ENCODE peak calls at places on chromosomes 3 and 15, in nine cellular contexts. Y, T, B, Z, O, L, M, G and R are unnamed samples.

GRCh38 chr3:149501524-149501923 is 27.0 kb downstream of the TM4SF4 start:
- DNase-seq in O (no peak), M (no peak), G (no peak), B (peak), Z (peak), T (no peak), Y (no peak), L (no peak), R (no peak)

GRCh38 chr3:156151824-156152428 is 31.5 kb downstream of the KCNAB1 start:
- DNase-seq in O (peak), Y (peak), T (peak), B (peak), M (peak), G (peak), L (peak), Z (peak), R (peak)

GRCh38 chr3:49715611-49716121 is 3.8 kb downstream of the AMIGO3 start:
- DNase-seq in B (no peak), G (no peak), T (no peak), Z (no peak), Y (no peak), L (no peak), O (no peak), M (no peak), R (no peak)

GRCh38 chr15:57432141-57432701 is 55.9 kb downstream of the CGNL1 start:
- DNase-seq in L (peak), B (peak), O (peak), Y (no peak), G (no peak), Z (no peak), M (no peak), T (no peak), R (no peak)

GRCh38 chr15:82093774-82094211 is 48.0 kb upstream of the MEX3B start:
- DNase-seq in Y (no peak), L (no peak), T (no peak), Z (peak), B (no peak), G (no peak), O (peak), M (no peak), R (no peak)

GRCh38 chr3:54862526-54862925 is 65.3 kb downstream of the LRTM1 start:
- DNase-seq in L (no peak), G (no peak), Y (no peak), T (no peak), M (no peak), B (no peak), O (no peak), Z (no peak), R (no peak)

GRCh38 chr3:71400986-71401451 is 182.5 kb downstream of the FOXP1 start:
- DNase-seq in M (no peak), B (no peak), Z (no peak), L (no peak), O (no peak), T (no peak), G (no peak), Y (no peak), R (no peak)

GRCh38 chr15:64699767-64700388 is 75.5 kb downstream of the RBPMS2 start:
- DNase-seq in G (no peak), T (no peak), M (no peak), Y (no peak), O (peak), Z (no peak), L (peak), B (peak), R (peak)

GRCh38 chr3:97687734-97688133 is 76.8 kb upstream of the ARL6 start:
- DNase-seq in L (no peak), T (no peak), B (peak), M (no peak), Y (no peak), O (peak), G (no peak), Z (peak), R (no peak)

GRCh38 chr3:14379842-14380241 is 22.6 kb upstream of the SLC6A6 start:
- DNase-seq in O (peak), Z (no peak), G (no peak), L (peak), T (no peak), B (no peak), Y (no peak), M (no peak), R (no peak)

GRCh38 chr3:63050548-63050947 is 175.3 kb upstream of the CADPS start:
- DNase-seq in O (no peak), Z (no peak), T (no peak), Y (no peak), B (no peak), L (no peak), M (no peak), G (no peak), R (no peak)

GRCh38 chr3:138835177-138835757 is 539 bp upstream of the PIK3CB start:
- DNase-seq in Y (no peak), B (no peak), G (no peak), M (no peak), Z (no peak), O (no peak), T (no peak), L (no peak), R (no peak)

GRCh38 chr3:12662593-12663310 is 1.2 kb downstream of the RAF1 start:
- DNase-seq in M (peak), B (no peak), O (peak), Y (peak), Z (no peak), T (peak), G (peak), L (no peak), R (peak)

GRCh38 chr3:189824629-189825312 is 193.6 kb downstream of the TP63 start:
- DNase-seq in Y (no peak), T (no peak), G (peak), L (no peak), M (no peak), O (peak), Z (peak), B (no peak), R (no peak)

GRCh38 chr3:78728406-78729145 is 1039.2 kb downstream of the ROBO1 start:
- DNase-seq in Z (no peak), M (no peak), G (no peak), O (peak), B (peak), T (no peak), Y (no peak), L (peak), R (peak)

GRCh38 chr3:12999147-13000140 is 73.8 kb downstream of the IQSEC1 start:
- DNase-seq in T (no peak), O (no peak), M (no peak), Y (no peak), Z (peak), B (no peak), G (peak), L (no peak), R (no peak)

GRCh38 chr3:48661501-48662139 is 1.1 kb downstream of the CELSR3 start:
- DNase-seq in M (peak), B (peak), L (no peak), T (peak), O (peak), G (no peak), Y (peak), Z (no peak), R (peak)

GRCh38 chr3:5784656-5785055 is 597.1 kb downstream of the EDEM1 start:
- DNase-seq in Y (no peak), G (no peak), B (no peak), Z (no peak), M (no peak), O (no peak), L (peak), T (no peak), R (no peak)

GRCh38 chr3:81218023-81218422 is 543.4 kb downstream of the GBE1 start:
- DNase-seq in L (no peak), G (peak), T (no peak), B (peak), Z (peak), M (no peak), O (peak), Y (no peak), R (peak)

GRCh38 chr15:63277044-63277892 is at the start of gene APH1B:
- DNase-seq in O (peak), G (peak), L (peak), T (peak), B (peak), Z (peak), Y (peak), M (peak), R (peak)

GRCh38 chr3:139230391-139230790 is 113.4 kb upstream of the MRPS22 start:
- DNase-seq in M (no peak), B (no peak), T (no peak), O (no peak), Z (no peak), L (no peak), G (no peak), Y (no peak), R (no peak)

GRCh38 chr15:89820651-89821611 is 6.3 kb upstream of the ANPEP start:
- DNase-seq in Z (peak), Y (no peak), O (peak), G (no peak), L (no peak), M (no peak), B (no peak), T (no peak), R (no peak)